ENCODE peak calls at places on chromosome 6, in ten cellular contexts. K is SK-N-MC, O is stomach, X is H1, B is esophagus muscularis mucosa, Z is GM12891, M is sigmoid colon, F is vagina, L is GM12878, E is HCT116. V is an unnamed sample.

GRCh38 chr6:56387621-56388413 is 140.4 kb upstream of the COL21A1 start:
- DNase-seq in F (no peak), M (no peak), Z (no peak), L (no peak), O (peak; percentile 31), K (no peak), X (no peak), B (no peak), E (no peak), V (no peak)

GRCh38 chr6:43389713-43390265 is 20.3 kb upstream of the ZNF318 start:
- DNase-seq in K (no peak), M (no peak), B (no peak), Z (no peak), L (no peak), X (no peak), O (no peak), E (no peak), F (no peak), V (no peak)

GRCh38 chr6:152981989-152982767 is 663 bp downstream of the FBXO5 start:
- DNase-seq in O (no peak), B (no peak), M (peak; percentile 69), Z (no peak), K (no peak), X (peak; percentile 54), E (no peak), F (no peak), L (no peak), V (no peak)

GRCh38 chr6:30238178-30238795 is 25.1 kb upstream of the TRIM26 start:
- DNase-seq in M (no peak), O (no peak), F (no peak), E (peak; percentile 27), K (no peak), L (no peak), Z (peak; percentile 36), B (no peak), X (no peak), V (no peak)

GRCh38 chr6:159044899-159045727 is at the start of gene TAGAP:
- DNase-seq in M (peak; percentile 86), X (no peak), K (no peak), B (peak; percentile 92), O (peak; percentile 70), E (no peak), F (peak; percentile 62), Z (peak; percentile 39), L (peak; percentile 63), V (no peak)

GRCh38 chr6:4903751-4904370 is 100.0 kb downstream of the RPP40 start:
- DNase-seq in B (peak; percentile 66), K (no peak), Z (no peak), F (no peak), M (no peak), O (no peak), L (no peak), E (no peak), X (no peak), V (no peak)

GRCh38 chr6:56356431-56356830 is 109.1 kb upstream of the COL21A1 start:
- DNase-seq in K (no peak), L (no peak), M (no peak), B (no peak), E (no peak), Z (no peak), O (no peak), F (no peak), X (no peak), V (peak; percentile 59)

GRCh38 chr6:21384211-21384610 is 209.3 kb upstream of the SOX4 start:
- DNase-seq in B (no peak), X (no peak), K (no peak), O (no peak), L (no peak), M (no peak), Z (no peak), E (no peak), F (no peak), V (no peak)

GRCh38 chr6:31771992-31772358 is 5.2 kb downstream of the VWA7 start:
- DNase-seq in O (no peak), B (no peak), M (no peak), Z (no peak), E (no peak), X (no peak), K (no peak), L (no peak), F (no peak), V (no peak)

GRCh38 chr6:75205776-75206334 is at the start of gene COL12A1:
- DNase-seq in Z (no peak), X (peak; percentile 86), E (peak; percentile 80), K (no peak), O (peak; percentile 80), F (peak; percentile 98), L (no peak), M (peak; percentile 99), B (peak; percentile 98), V (peak; percentile 70)

GRCh38 chr6:156590482-156590881 is 186.7 kb upstream of the ARID1B start:
- DNase-seq in E (no peak), Z (no peak), B (no peak), F (no peak), K (no peak), O (no peak), X (no peak), M (no peak), L (no peak), V (no peak)

GRCh38 chr6:125004198-125004597 is 42.0 kb downstream of the RNF217 start:
- DNase-seq in Z (no peak), X (no peak), B (no peak), L (no peak), O (peak; percentile 71), E (no peak), M (no peak), F (no peak), K (no peak), V (no peak)

GRCh38 chr6:52087498-52087999 is at the start of gene PKHD1:
- DNase-seq in L (no peak), O (peak; percentile 48), Z (no peak), E (peak; percentile 34), F (no peak), B (no peak), K (no peak), X (no peak), M (no peak), V (peak; percentile 2)

GRCh38 chr6:14210663-14211595 is 93.4 kb downstream of the CD83 start:
- DNase-seq in Z (peak; percentile 96), L (peak; percentile 48), B (peak; percentile 97), X (peak; percentile 97), E (peak; percentile 72), F (peak; percentile 94), O (peak; percentile 96), M (peak; percentile 96), K (peak; percentile 65), V (peak; percentile 88)
- TF ChIP-seq POLR2AphosphoS5 in Z (peak; percentile 57), L (no peak), B (peak; percentile 78), X (no peak), E (peak; percentile 72), F (peak; percentile 35), O (peak; percentile 81), M (peak; percentile 71), K (no peak), V (peak; percentile 61)

DNA sequence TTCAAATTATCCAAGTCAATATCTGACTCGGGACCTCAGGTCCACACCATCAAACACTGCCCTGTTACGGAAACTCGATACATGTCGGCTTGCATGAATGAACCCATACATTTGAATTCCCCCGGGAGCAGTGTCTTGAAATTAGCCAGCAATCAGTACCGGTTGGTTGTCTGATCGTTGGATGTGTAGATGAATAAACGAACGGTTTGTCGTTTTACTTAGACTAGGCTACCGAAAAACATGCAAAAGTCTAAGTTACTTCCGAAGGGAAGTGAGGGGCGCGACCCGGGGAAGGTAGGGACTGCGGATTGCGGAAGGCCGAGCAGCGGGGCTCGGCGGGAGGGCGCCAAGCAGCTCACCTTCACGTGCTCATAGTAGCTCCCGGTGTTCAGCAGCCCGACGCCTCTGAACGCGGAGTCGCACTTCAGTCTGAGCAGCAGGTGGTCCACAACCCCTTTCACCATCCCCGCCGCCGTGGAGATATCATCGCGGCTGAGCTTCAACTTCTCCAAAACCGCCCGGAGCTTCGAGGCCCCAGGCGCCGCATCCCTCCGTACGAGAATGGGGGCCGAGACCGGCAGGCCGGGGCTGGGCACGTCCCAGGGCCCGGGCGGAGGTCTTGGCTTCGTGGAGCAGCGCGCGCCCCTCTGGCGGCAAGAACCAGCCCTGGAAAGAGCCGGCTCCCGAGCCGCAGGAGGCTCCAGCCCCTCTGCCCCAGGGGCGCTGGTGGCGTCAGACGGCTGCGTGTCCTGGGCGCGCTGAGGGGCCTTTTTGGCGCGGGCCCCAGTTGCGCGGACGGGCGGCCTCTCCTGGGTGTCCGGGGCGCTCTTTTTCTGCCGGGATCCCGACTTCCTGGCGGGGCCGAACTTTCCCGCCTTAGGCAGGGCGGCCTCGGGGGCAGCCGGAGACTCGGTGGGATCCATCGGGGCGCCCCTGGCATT is 661 bp downstream of the CGAS start:
- DNase-seq in Z (peak; percentile 49), X (peak; percentile 73), E (no peak), O (peak; percentile 38), L (no peak), K (no peak), F (no peak), B (no peak), M (peak; percentile 70), V (peak; percentile 57)
- TF ChIP-seq POLR2AphosphoS5 in Z (peak; percentile 47), X (no peak), E (no peak), O (no peak), L (peak; percentile 31), K (no peak), F (no peak), B (peak; percentile 23), M (peak; percentile 8), V (no peak)

GRCh38 chr6:105357147-105357546 is 45.7 kb downstream of the PREP start:
- DNase-seq in X (no peak), E (no peak), L (no peak), Z (no peak), M (no peak), B (no peak), F (no peak), K (no peak), O (no peak), V (no peak)
- TF ChIP-seq POLR2AphosphoS5 in X (no peak), E (no peak), L (no peak), Z (no peak), M (no peak), B (no peak), F (no peak), K (no peak), O (no peak), V (no peak)

GRCh38 chr6:148969679-148970078 is 222.8 kb downstream of the UST start:
- DNase-seq in F (peak; percentile 83), L (no peak), Z (no peak), M (peak; percentile 89), X (no peak), E (no peak), O (no peak), K (no peak), B (no peak), V (no peak)
- TF ChIP-seq POLR2AphosphoS5 in F (no peak), L (no peak), Z (no peak), M (no peak), X (no peak), E (no peak), O (no peak), K (no peak), B (no peak), V (no peak)